ENCODE peak calls at places on chromosomes 6 and 20, in nine cellular contexts. L, Z, C, J, N, V, R, I and M are unnamed samples.

GRCh38 chr6:12528581-12529363 is 187.8 kb upstream of the PHACTR1 start:
- DNase-seq in N (no peak), R (no peak), L (no peak), C (no peak), V (no peak), J (no peak), Z (peak), I (no peak), M (no peak)

GRCh38 chr20:58850693-58851174 is at the start of gene GNAS-AS1:
- DNase-seq in R (no peak), V (no peak), L (peak), C (peak), I (peak), N (peak), J (peak), Z (peak), M (peak)

GRCh38 chr6:132161283-132161682 is 210.1 kb upstream of the CCN2 start:
- DNase-seq in C (no peak), Z (peak), L (no peak), R (peak), V (no peak), I (no peak), N (no peak), J (no peak), M (no peak)

GRCh38 chr6:5990776-5991175 is 15.9 kb downstream of the NRN1 start:
- DNase-seq in Z (no peak), I (no peak), R (no peak), V (no peak), N (no peak), L (no peak), J (no peak), C (no peak), M (no peak)

GRCh38 chr6:81788748-81789147 is 36.3 kb upstream of the TENT5A start:
- DNase-seq in V (no peak), J (no peak), I (no peak), R (peak), Z (peak), L (no peak), C (no peak), N (no peak), M (no peak)

GRCh38 chr6:159042003-159042823 is 2.6 kb downstream of the TAGAP start:
- DNase-seq in I (peak), L (peak), R (peak), V (peak), C (peak), J (peak), N (peak), Z (peak), M (peak)

GRCh38 chr6:157056275-157056674 is 267.0 kb downstream of the TMEM242 start:
- DNase-seq in V (no peak), R (no peak), I (no peak), L (no peak), J (no peak), Z (no peak), C (no peak), N (no peak), M (no peak)

GRCh38 chr20:53226788-53227187 is 254.6 kb downstream of the TSHZ2 start:
- DNase-seq in N (no peak), L (no peak), I (no peak), R (no peak), V (no peak), C (no peak), Z (no peak), J (no peak), M (no peak)

GRCh38 chr20:63095718-63096654 is 89.2 kb upstream of the BHLHE23 start:
- DNase-seq in I (peak), Z (no peak), N (peak), J (no peak), C (no peak), R (peak), V (no peak), L (no peak), M (peak)

GRCh38 chr20:50409495-50409894 is 100.7 kb upstream of the PTPN1 start:
- DNase-seq in Z (no peak), L (no peak), C (no peak), R (no peak), I (no peak), V (no peak), N (peak), J (no peak), M (no peak)

GRCh38 chr6:13924146-13924948 is 405 bp upstream of the RNF182 start:
- DNase-seq in Z (peak), C (peak), R (no peak), J (peak), V (peak), L (no peak), I (peak), N (peak), M (no peak)

GRCh38 chr6:148324297-148325007 is 18.2 kb upstream of the SASH1 start:
- DNase-seq in L (no peak), Z (no peak), I (peak), N (no peak), J (no peak), V (no peak), C (no peak), R (no peak), M (no peak)

GRCh38 chr20:62598761-62599194 is 43.5 kb upstream of the SLCO4A1 start:
- DNase-seq in N (no peak), Z (peak), L (no peak), J (no peak), C (peak), R (peak), I (no peak), V (no peak), M (no peak)

GRCh38 chr20:32672982-32673727 is 586 bp downstream of the C20orf203 start:
- DNase-seq in J (peak), Z (no peak), R (no peak), V (no peak), L (peak), N (no peak), I (no peak), C (no peak), M (peak)

GRCh38 chr6:29685718-29686326 is 4.9 kb upstream of the ZFP57 start:
- DNase-seq in Z (no peak), L (no peak), N (peak), V (no peak), J (no peak), I (no peak), R (peak), C (no peak), M (no peak)

GRCh38 chr6:68967549-68968300 is 332.6 kb downstream of the ADGRB3 start:
- DNase-seq in V (peak), R (peak), C (peak), I (peak), L (peak), J (peak), Z (peak), N (peak), M (peak)

GRCh38 chr6:120355822-120356221 is 978.5 kb downstream of the TBC1D32 start:
- DNase-seq in N (no peak), R (no peak), C (no peak), Z (no peak), J (no peak), L (no peak), I (no peak), V (no peak), M (no peak)

GRCh38 chr6:1230281-1230680 is 81.6 kb upstream of the FOXQ1 start:
- DNase-seq in J (no peak), N (peak), C (no peak), L (no peak), Z (no peak), V (no peak), R (no peak), I (no peak), M (no peak)

GRCh38 chr6:11911535-11911934 is 100.6 kb upstream of the HIVEP1 start:
- DNase-seq in Z (no peak), L (no peak), R (no peak), J (no peak), V (no peak), C (no peak), N (no peak), I (no peak), M (no peak)

GRCh38 chr6:49676671-49677281 is 36.6 kb downstream of the CRISP2 start:
- DNase-seq in Z (peak), I (no peak), C (no peak), J (no peak), V (no peak), L (no peak), N (peak), R (peak), M (no peak)

GRCh38 chr6:19838442-19839236 is 1.5 kb downstream of the ID4 start:
- DNase-seq in N (no peak), R (peak), C (peak), L (no peak), V (peak), J (peak), I (peak), Z (peak), M (peak)

GRCh38 chr6:27809939-27810767 is 102.0 kb downstream of the OR2B2 start:
- DNase-seq in C (peak), L (peak), I (peak), Z (peak), V (peak), N (peak), J (peak), R (peak), M (no peak)

GRCh38 chr20:19524691-19525090 is 233.4 kb upstream of the RIN2 start:
- DNase-seq in L (no peak), Z (no peak), N (no peak), I (no peak), R (no peak), J (no peak), C (no peak), V (no peak), M (no peak)